ENCODE peak calls at places on chromosomes 6 and 20, in six cellular contexts. L, W, G, O, D and T are unnamed samples.

GRCh38 chr20:17735206-17735804 is 35.5 kb downstream of the BANF2 start:
- DNase-seq in W (no peak), L (no peak), G (no peak), O (no peak), D (no peak), T (no peak)

GRCh38 chr6:26383624-26384417 is 913 bp downstream of the BTN2A2 start:
- DNase-seq in L (no peak), G (no peak), D (peak; percentile 33), W (no peak), O (no peak), T (no peak)

GRCh38 chr20:25490656-25491445 is 83.4 kb downstream of the GINS1 start:
- DNase-seq in G (no peak), D (no peak), O (no peak), W (no peak), L (no peak), T (no peak)

GRCh38 chr6:168526841-168527281 is 85.9 kb downstream of the SMOC2 start:
- DNase-seq in D (no peak), L (no peak), G (no peak), W (no peak), O (no peak), T (no peak)

GRCh38 chr6:111411978-111412574 is 70.9 kb downstream of the REV3L start:
- DNase-seq in O (peak; percentile 48), G (no peak), D (no peak), L (no peak), W (no peak), T (no peak)

GRCh38 chr6:1081566-1081965 is 230.3 kb upstream of the FOXQ1 start:
- DNase-seq in W (no peak), O (no peak), D (no peak), L (no peak), G (no peak), T (no peak)

GRCh38 chr20:41408986-41409385 is 42.4 kb upstream of the EMILIN3 start:
- DNase-seq in D (no peak), O (no peak), G (no peak), L (no peak), W (no peak), T (no peak)

GRCh38 chr6:147974376-147974775 is 368.3 kb upstream of the SASH1 start:
- DNase-seq in D (no peak), W (no peak), O (no peak), G (peak; percentile 18), L (no peak), T (no peak)

GRCh38 chr20:3857405-3857804 is 10.8 kb downstream of the MAVS start:
- DNase-seq in L (no peak), W (no peak), G (no peak), D (no peak), O (no peak), T (no peak)

GRCh38 chr20:15643713-15644112 is 929.5 kb downstream of the KIF16B start:
- DNase-seq in D (no peak), W (no peak), O (no peak), G (peak; percentile 16), L (no peak), T (no peak)

GRCh38 chr6:131043902-131044447 is 19.1 kb downstream of the EPB41L2 start:
- DNase-seq in D (no peak), W (no peak), L (no peak), O (no peak), G (no peak), T (no peak)

GRCh38 chr6:44969446-44970175 is 358.5 kb upstream of the RUNX2 start:
- DNase-seq in D (no peak), W (no peak), O (no peak), G (no peak), L (no peak), T (no peak)

GRCh38 chr6:134882426-134883038 is 67.4 kb downstream of the ALDH8A1 start:
- DNase-seq in W (no peak), G (peak; percentile 43), D (peak; percentile 35), L (peak; percentile 29), O (no peak), T (no peak)

GRCh38 chr6:36123270-36124139 is 6.8 kb upstream of the MAPK13 start:
- DNase-seq in W (peak; percentile 69), D (peak; percentile 93), O (no peak), L (peak; percentile 46), G (peak; percentile 83), T (peak; percentile 58)

GRCh38 chr20:53656653-53657288 is 63.1 kb upstream of the ZNF217 start:
- DNase-seq in G (no peak), O (no peak), D (no peak), W (no peak), L (no peak), T (no peak)

GRCh38 chr6:125111219-125111983 is 42.2 kb upstream of the TPD52L1 start:
- DNase-seq in G (no peak), O (no peak), L (no peak), D (no peak), W (no peak), T (no peak)

GRCh38 chr20:12455152-12455551 is 537.5 kb downstream of the BTBD3 start:
- DNase-seq in G (no peak), O (no peak), W (no peak), L (no peak), D (no peak), T (no peak)

GRCh38 chr6:42142118-42142835 is at the start of gene C6orf132:
- DNase-seq in O (no peak), W (no peak), L (peak; percentile 46), G (peak; percentile 43), D (no peak), T (peak; percentile 32)

GRCh38 chr20:53608456-53609413 is 15.1 kb upstream of the ZNF217 start:
- DNase-seq in D (peak; percentile 83), O (no peak), G (no peak), L (no peak), W (no peak), T (no peak)

GRCh38 chr20:50248104-50248631 is 57.5 kb downstream of the CEBPB start:
- DNase-seq in G (no peak), D (peak; percentile 39), L (no peak), O (no peak), W (no peak), T (no peak)
- TF ChIP-seq TAF1 in G (no peak), D (no peak), L (no peak), O (no peak), W (no peak), T (no peak)

DNA sequence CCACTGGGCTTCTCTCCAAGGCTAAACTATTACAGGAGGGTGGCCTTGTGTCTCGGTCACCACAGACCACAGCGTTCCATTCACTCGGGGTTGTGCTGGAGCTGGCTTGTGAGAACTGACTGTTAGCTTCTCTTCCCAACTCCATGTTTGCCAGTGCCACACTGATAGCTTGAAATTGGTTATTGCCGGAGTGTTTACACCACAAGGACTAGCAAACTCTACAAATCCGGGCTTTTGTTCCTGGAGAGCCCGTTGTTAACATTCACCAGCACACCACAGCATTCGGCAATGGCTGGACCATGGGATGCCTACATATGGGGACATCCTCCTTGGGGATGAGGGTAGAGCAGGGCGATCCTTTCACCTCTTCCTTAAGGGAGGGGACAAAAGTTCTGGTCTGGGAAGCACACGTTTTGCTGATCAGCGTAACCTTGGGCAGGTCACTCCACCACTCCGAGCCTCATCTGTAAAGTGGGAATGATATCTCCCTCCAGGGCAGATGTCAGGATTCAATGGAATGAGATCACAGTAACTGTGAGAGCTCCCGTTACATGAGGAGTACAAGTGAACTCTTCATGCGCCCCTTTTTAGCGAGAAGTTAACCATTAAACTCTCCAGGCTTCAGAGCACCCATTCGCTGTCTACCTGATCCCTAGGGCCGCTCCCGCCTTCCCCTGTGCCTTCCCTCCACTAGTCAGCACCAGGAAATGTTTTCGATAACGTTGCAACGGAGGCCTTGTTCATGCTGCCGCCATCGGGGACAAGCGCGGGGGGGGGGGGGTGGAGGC is 41.7 kb upstream of the TTPAL start:
- DNase-seq in W (no peak), O (no peak), D (no peak), L (no peak), G (peak; percentile 99), T (no peak)
- TF ChIP-seq POLR2A in W (no peak), O (no peak), D (no peak), L (no peak), G (peak; percentile 55), T (no peak)

GRCh38 chr6:129136751-129137150 is 253.8 kb downstream of the LAMA2 start:
- DNase-seq in D (no peak), W (no peak), L (no peak), O (no peak), G (no peak), T (no peak)

GRCh38 chr6:129140571-129140970 is 257.6 kb downstream of the LAMA2 start:
- DNase-seq in L (no peak), O (no peak), D (no peak), W (no peak), G (no peak), T (no peak)

GRCh38 chr6:129141499-129141898 is 258.6 kb downstream of the LAMA2 start:
- DNase-seq in D (no peak), O (no peak), G (no peak), L (no peak), W (no peak), T (no peak)

GRCh38 chr6:129135421-129135820 is 252.5 kb downstream of the LAMA2 start:
- DNase-seq in O (no peak), W (no peak), D (no peak), L (no peak), G (no peak), T (no peak)

DNA sequence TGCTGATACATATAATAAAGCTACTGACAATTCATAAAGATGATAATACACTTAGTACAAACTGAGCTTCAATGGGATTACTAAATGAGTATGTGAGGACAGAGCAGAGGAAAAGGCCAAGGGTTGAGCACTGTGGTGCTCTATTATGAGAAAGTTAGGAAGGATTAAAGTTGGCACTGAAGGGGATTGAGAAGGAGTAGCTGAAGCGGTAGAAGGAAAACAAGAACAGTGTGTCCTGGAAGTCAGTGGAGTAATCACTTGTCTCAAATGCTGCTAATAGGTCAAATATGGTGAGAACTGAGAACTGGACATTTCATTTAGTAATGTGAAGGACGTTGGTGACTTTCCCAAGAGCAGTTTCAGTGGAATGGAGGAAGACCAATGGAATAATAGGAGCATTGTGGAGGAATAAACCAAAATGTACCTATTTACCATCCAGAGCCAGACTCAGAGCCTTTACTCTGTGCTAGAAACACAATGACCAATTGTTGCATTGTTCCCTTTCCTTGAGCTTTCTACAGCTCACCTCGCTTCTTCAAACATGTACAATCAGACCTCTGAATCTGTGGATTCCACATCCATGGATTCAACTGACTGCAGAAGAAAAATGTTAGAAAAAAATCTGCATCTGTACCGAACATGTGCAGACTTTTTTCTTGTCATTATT is 255.9 kb downstream of the LAMA2 start:
- DNase-seq in W (no peak), G (no peak), O (no peak), D (no peak), L (no peak), T (no peak)
- TF ChIP-seq POLR2AphosphoS5 in W (no peak), G (no peak), O (no peak), D (no peak), L (no peak), T (no peak)

GRCh38 chr6:105994522-105995402 is 91.4 kb upstream of the PRDM1 start:
- DNase-seq in W (no peak), D (no peak), O (no peak), G (no peak), L (no peak), T (no peak)

GRCh38 chr6:105992315-105992961 is 93.7 kb upstream of the PRDM1 start:
- DNase-seq in D (peak; percentile 97), O (peak; percentile 45), W (peak; percentile 89), L (no peak), G (peak; percentile 39), T (peak; percentile 87)

GRCh38 chr6:105993769-105994521 is 92.2 kb upstream of the PRDM1 start:
- DNase-seq in W (no peak), D (no peak), O (no peak), L (no peak), G (no peak), T (no peak)

GRCh38 chr6:105991561-105992314 is 94.4 kb upstream of the PRDM1 start:
- DNase-seq in L (no peak), O (no peak), G (peak; percentile 5), D (peak; percentile 19), W (no peak), T (no peak)

GRCh38 chr6:105993341-105993740 is 92.8 kb upstream of the PRDM1 start:
- DNase-seq in G (no peak), L (no peak), O (no peak), W (no peak), D (no peak), T (no peak)
- TF ChIP-seq TAF1 in G (no peak), L (no peak), O (no peak), W (no peak), D (no peak), T (no peak)